ENCODE peak calls at places on chromosome 9, in seven cellular contexts. B is CD4-positive, CD25-positive, alpha-beta regulatory T cell; Y is A673; A is astrocyte; R is BE2C; P is fibroblast of mammary gland; O is tibial artery. T is an unnamed sample.

GRCh38 chr9:114988962-114989599 is 58.7 kb upstream of the TNFSF8 start:
- DNase-seq in B (no peak), Y (no peak), A (no peak), R (no peak), P (peak; percentile 65), O (no peak), T (no peak)

GRCh38 chr9:128657796-128658195 is 1.1 kb upstream of the DYNC2I2 start:
- DNase-seq in B (no peak), Y (no peak), A (no peak), R (no peak), P (no peak), O (no peak), T (no peak)

GRCh38 chr9:14692918-14693861 is at the start of gene ZDHHC21:
- DNase-seq in B (peak; percentile 32), Y (peak; percentile 58), A (peak; percentile 31), R (peak; percentile 77), P (peak; percentile 33), O (peak; percentile 86), T (peak; percentile 85)

GRCh38 chr9:135663857-135664256 is 748 bp downstream of the LCN9 start:
- DNase-seq in B (no peak), Y (no peak), A (no peak), R (no peak), P (no peak), O (peak; percentile 56), T (no peak)

GRCh38 chr9:93589688-93590087 is 13.3 kb downstream of the PHF2 start:
- DNase-seq in B (no peak), Y (no peak), A (peak; percentile 16), R (no peak), P (peak; percentile 44), O (peak; percentile 31), T (peak; percentile 47)

GRCh38 chr9:93302586-93303257 is 118.8 kb downstream of the WNK2 start:
- DNase-seq in B (peak; percentile 39), Y (peak; percentile 60), A (peak; percentile 26), R (peak; percentile 81), P (peak; percentile 54), O (peak; percentile 63), T (peak; percentile 76)

GRCh38 chr9:127700594-127701255 is 6.1 kb upstream of the CFAP157 start:
- DNase-seq in B (no peak), Y (no peak), A (no peak), R (no peak), P (no peak), O (no peak), T (no peak)

GRCh38 chr9:130305381-130305780 is 39.8 kb downstream of the HMCN2 start:
- DNase-seq in B (no peak), Y (no peak), A (peak; percentile 16), R (no peak), P (no peak), O (no peak), T (peak; percentile 66)

GRCh38 chr9:137445930-137446431 is 4.8 kb upstream of the ENTPD8 start:
- DNase-seq in B (no peak), Y (no peak), A (no peak), R (peak; percentile 12), P (peak; percentile 25), O (no peak), T (peak; percentile 77)

GRCh38 chr9:87868635-87869034 is 14.0 kb upstream of the SPATA31E1 start:
- DNase-seq in B (no peak), Y (no peak), A (no peak), R (no peak), P (no peak), O (no peak), T (no peak)

GRCh38 chr9:101477214-101477613 is 41.6 kb upstream of the ALDOB start:
- DNase-seq in B (no peak), Y (no peak), A (no peak), R (no peak), P (no peak), O (no peak), T (no peak)

GRCh38 chr9:72305102-72305546 is 59.9 kb downstream of the ZFAND5 start:
- DNase-seq in B (no peak), Y (peak; percentile 96), A (peak; percentile 61), R (peak; percentile 72), P (peak; percentile 97), O (peak; percentile 82), T (no peak)

GRCh38 chr9:69134412-69134811 is 39.7 kb upstream of the TJP2 start:
- DNase-seq in B (no peak), Y (no peak), A (no peak), R (no peak), P (no peak), O (no peak), T (no peak)

GRCh38 chr9:69132391-69132790 is 41.7 kb upstream of the TJP2 start:
- DNase-seq in B (no peak), Y (no peak), A (no peak), R (no peak), P (no peak), O (no peak), T (no peak)

GRCh38 chr9:69131682-69132081 is 42.4 kb upstream of the TJP2 start:
- DNase-seq in B (no peak), Y (no peak), A (peak; percentile 98), R (no peak), P (peak; percentile 100), O (peak; percentile 84), T (no peak)

GRCh38 chr9:69136185-69136584 is 37.9 kb upstream of the TJP2 start:
- DNase-seq in B (no peak), Y (no peak), A (no peak), R (no peak), P (no peak), O (no peak), T (no peak)

GRCh38 chr9:69130456-69131441 is 43.3 kb upstream of the TJP2 start:
- DNase-seq in B (no peak), Y (no peak), A (peak; percentile 96), R (no peak), P (peak; percentile 95), O (peak; percentile 73), T (peak; percentile 63)
- H3K4me3 ChIP-seq in B (no peak overlapping the region), Y (no peak overlapping the region), A (no peak overlapping the region), R (no peak overlapping the region), P (no peak overlapping the region), O (no peak overlapping the region), T (no peak overlapping the region)

DNA sequence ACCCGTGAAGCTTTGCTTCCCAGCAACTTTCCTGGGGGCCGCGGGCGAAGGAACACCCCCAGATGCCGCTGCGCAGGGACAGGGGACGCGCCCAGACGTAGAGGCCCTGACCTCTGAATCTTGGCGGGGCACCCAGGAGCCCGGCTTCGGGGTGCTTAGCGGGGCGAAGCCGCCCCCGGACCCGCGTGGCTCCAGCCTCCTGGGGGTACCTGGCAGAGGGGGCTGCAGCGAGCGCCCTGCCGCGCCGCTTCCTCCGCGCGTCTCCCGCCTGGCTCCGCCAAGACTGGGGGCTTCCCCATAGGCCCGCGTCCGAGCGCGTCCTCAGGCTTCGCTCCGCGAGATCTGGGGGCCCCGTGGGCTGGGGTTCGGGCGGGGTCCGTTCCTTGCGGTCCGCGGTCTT is 23.0 kb upstream of the ZNF782 start:
- DNase-seq in B (no peak), Y (no peak), A (no peak), R (no peak), P (no peak), O (no peak), T (no peak)
- H3K4me3 ChIP-seq in B (no peak overlapping the region), Y (peak overlapping the region; percentile 26), A (peak overlapping the region; percentile 26), R (no peak overlapping the region), P (no peak overlapping the region), O (no peak overlapping the region), T (no peak overlapping the region)

GRCh38 chr9:120928720-120929389 is 2.3 kb upstream of the TRAF1 start:
- DNase-seq in B (peak; percentile 70), Y (peak; percentile 51), A (no peak), R (peak; percentile 75), P (no peak), O (peak; percentile 89), T (peak; percentile 93)

GRCh38 chr9:120928015-120928719 is 1.6 kb upstream of the TRAF1 start:
- DNase-seq in B (peak; percentile 60), Y (peak; percentile 28), A (no peak), R (no peak), P (no peak), O (peak; percentile 82), T (peak; percentile 87)

GRCh38 chr9:120925535-120926396 is 830 bp downstream of the TRAF1 start:
- DNase-seq in B (peak; percentile 72), Y (no peak), A (peak; percentile 93), R (no peak), P (peak; percentile 95), O (peak; percentile 86), T (peak; percentile 87)

GRCh38 chr9:120926397-120926928 is at the start of gene TRAF1:
- DNase-seq in B (no peak), Y (no peak), A (no peak), R (no peak), P (no peak), O (peak; percentile 69), T (no peak)

DNA sequence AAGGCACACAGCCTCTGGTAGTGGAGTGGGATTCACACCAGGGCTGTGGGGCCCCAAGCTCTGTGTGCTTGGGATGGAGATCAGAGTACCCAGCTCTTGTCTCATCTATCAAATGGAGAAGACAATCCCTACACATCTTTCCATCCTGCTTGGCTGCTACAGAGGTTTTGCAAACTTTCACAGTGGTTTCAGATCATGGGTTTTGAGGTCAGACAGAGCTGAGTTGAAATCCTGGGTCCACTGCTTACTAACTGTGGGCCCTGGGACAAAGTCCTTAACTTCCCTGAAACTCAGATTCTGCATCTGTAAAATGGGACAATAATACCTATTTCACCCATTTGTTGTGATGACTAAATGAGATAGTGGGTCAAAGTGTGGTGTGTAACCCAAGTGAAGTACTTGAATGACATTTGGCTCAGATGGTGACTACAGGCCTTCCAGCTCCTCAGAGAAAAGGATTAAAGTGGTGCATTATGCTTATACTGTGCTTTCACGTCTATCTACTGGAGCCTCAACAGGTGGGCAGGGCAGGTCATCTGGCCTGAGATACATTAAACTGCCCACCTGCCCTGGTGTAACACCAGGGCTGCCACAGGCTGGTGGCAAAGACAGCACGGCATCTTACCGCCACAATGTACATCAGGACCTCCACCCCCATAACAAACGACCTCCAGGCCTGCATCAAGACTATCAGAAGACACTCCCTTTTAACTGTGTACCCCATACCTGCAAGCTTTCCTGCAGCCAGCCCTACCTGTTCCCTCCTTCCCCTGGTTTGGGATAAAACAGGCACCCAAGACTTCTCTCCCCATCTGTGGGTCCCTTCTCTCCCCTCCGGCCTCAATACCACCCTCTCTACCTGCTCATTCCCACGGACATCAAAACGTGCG is 774 bp upstream of the TRAF1 start:
- DNase-seq in B (no peak), Y (no peak), A (no peak), R (no peak), P (no peak), O (no peak), T (no peak)
- H3K4me3 ChIP-seq in B (peak overlapping the region; percentile 96), Y (no peak overlapping the region), A (no peak overlapping the region), R (no peak overlapping the region), P (no peak overlapping the region), O (no peak overlapping the region), T (no peak overlapping the region)

DNA sequence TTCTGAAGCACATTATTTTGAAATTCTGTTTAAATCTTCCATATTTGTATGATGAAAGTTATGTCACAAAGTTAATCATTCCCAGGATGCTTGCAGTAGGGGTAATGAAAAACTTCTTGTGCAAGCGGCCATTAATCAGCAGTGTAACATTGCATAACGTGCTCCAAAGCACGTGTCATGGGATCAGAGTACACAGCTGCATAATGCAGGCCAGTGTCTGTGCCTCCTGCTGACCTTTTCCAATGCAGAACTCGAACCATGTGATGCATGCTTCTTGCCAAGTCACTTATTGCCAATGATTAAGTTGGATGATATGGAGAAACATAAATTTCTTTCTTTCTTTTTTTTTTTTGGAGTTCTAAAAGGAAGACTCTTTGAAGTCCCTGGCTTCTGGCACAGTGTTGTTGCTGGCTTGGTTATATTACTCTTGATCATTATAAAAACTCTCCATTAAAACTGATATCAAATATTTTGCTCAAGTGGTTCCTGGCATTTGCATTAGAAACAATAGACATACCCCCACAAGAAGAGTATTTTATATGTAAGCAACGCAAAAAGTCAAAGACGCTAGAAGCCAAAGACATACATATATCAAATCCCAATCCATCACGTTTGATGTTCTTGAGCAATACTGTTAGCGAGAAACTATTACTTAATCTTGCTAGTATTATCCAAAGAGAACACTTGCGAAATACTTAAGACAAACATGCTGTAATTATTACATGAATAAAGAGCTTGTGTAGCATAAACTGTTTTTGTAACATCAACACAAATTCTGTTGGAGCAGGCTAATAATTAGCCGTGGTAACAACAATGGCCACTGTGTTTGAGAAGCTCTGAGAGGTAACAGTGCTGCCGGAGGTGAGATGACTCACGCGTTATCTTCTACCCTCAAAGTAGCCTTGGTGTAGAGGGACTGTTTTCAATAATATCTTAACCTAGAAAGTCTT is 164.2 kb downstream of the AUH start:
- DNase-seq in B (no peak), Y (peak; percentile 62), A (peak; percentile 88), R (peak; percentile 30), P (peak; percentile 100), O (peak; percentile 85), T (no peak)
- H3K4me3 ChIP-seq in B (no peak overlapping the region), Y (no peak overlapping the region), A (no peak overlapping the region), R (no peak overlapping the region), P (no peak overlapping the region), O (no peak overlapping the region), T (no peak overlapping the region)

T was measured in aorta.